ENCODE peak calls at places on chromosome 22, in seven cellular contexts. I is mesendoderm, J is neuronal stem cell, Y is H9, U is IMR-90, S is mesenchymal stem cell, D is trophoblast cell. A is an unnamed sample.

GRCh38 chr22:17633217-17633997 is 4.9 kb upstream of the ATP6V1E1 start:
- DNase-seq in D (peak), J (no peak), I (peak), S (peak), Y (no peak), U (peak), A (no peak)

GRCh38 chr22:17172172-17172833 is 13.2 kb upstream of the HDHD5 start:
- DNase-seq in S (no peak), J (no peak), I (no peak), Y (peak), D (peak), U (no peak), A (no peak)

GRCh38 chr22:46929689-46930225 is 167.3 kb downstream of the TBC1D22A start:
- DNase-seq in U (no peak), Y (no peak), D (no peak), I (no peak), J (no peak), S (no peak), A (no peak)

GRCh38 chr22:37230673-37231405 is 13.2 kb downstream of the RAC2 start:
- DNase-seq in U (no peak), Y (no peak), S (no peak), D (no peak), J (no peak), I (no peak), A (no peak)

GRCh38 chr22:17266261-17266971 is 47.2 kb upstream of the ADA2 start:
- DNase-seq in S (peak), I (peak), U (no peak), D (no peak), J (peak), Y (peak), A (no peak)

GRCh38 chr22:45207981-45208664 is 32.6 kb downstream of the KIAA0930 start:
- DNase-seq in S (peak), Y (peak), I (no peak), U (peak), D (peak), J (no peak), A (no peak)

GRCh38 chr22:17910561-17911311 is 113.6 kb downstream of the MICAL3 start:
- DNase-seq in Y (peak), J (no peak), S (peak), D (peak), U (peak), I (peak), A (no peak)

GRCh38 chr22:23218867-23219251 is 38.5 kb downstream of the BCR start:
- DNase-seq in S (peak), U (peak), J (no peak), Y (peak), D (no peak), I (peak), A (no peak)

GRCh38 chr22:46057762-46058420 is 80.9 kb upstream of the WNT7B start:
- DNase-seq in D (no peak), Y (peak), I (no peak), S (no peak), J (no peak), U (no peak), A (no peak)

GRCh38 chr22:42708393-42708792 is 12.3 kb downstream of the A4GALT start:
- DNase-seq in J (no peak), Y (no peak), D (no peak), S (no peak), U (no peak), I (no peak), A (no peak)

GRCh38 chr22:31085493-31085824 is 4.3 kb downstream of the SMTN start:
- DNase-seq in D (no peak), U (no peak), J (no peak), I (peak), S (no peak), Y (no peak), A (no peak)

GRCh38 chr22:22870577-22871398 is 16.8 kb upstream of the IGLL5 start:
- DNase-seq in J (no peak), I (peak), S (no peak), U (no peak), D (no peak), Y (peak), A (no peak)

GRCh38 chr22:42747701-42748513 is 27.2 kb upstream of the A4GALT start:
- DNase-seq in J (no peak), S (peak), Y (no peak), I (peak), U (peak), D (no peak), A (no peak)

GRCh38 chr22:22943521-22944267 is 56.1 kb downstream of the IGLL5 start:
- DNase-seq in I (no peak), U (no peak), Y (peak), S (no peak), D (no peak), J (no peak), A (no peak)

GRCh38 chr22:31093956-31094622 is 13.0 kb downstream of the SMTN start:
- DNase-seq in U (no peak), I (no peak), Y (no peak), J (no peak), D (no peak), S (no peak), A (no peak)

GRCh38 chr22:29343313-29343805 is 27.9 kb upstream of the RASL10A start:
- DNase-seq in J (no peak), I (no peak), Y (no peak), U (peak), S (no peak), D (no peak), A (no peak)

GRCh38 chr22:32700186-32700882 is 101.2 kb upstream of the TIMP3 start:
- DNase-seq in Y (no peak), I (peak), U (peak), J (no peak), S (peak), D (peak), A (no peak)

GRCh38 chr22:34293324-34293723 is 373.0 kb upstream of the LARGE1 start:
- DNase-seq in D (no peak), U (no peak), S (no peak), J (no peak), Y (no peak), I (no peak), A (no peak)

GRCh38 chr22:46619830-46620501 is at the start of gene GRAMD4:
- DNase-seq in J (no peak), S (no peak), Y (no peak), I (peak), D (no peak), U (no peak), A (no peak)

GRCh38 chr22:36328635-36329216 is 59.0 kb downstream of the MYH9 start:
- DNase-seq in U (peak), J (no peak), S (peak), D (peak), Y (no peak), I (peak), A (no peak)

GRCh38 chr22:37279469-37279868 is 2.8 kb upstream of the CYTH4 start:
- DNase-seq in U (peak), I (no peak), J (no peak), S (no peak), Y (no peak), D (no peak), A (no peak)

GRCh38 chr22:42313804-42314581 is 43.5 kb upstream of the TCF20 start:
- DNase-seq in S (peak), U (peak), I (peak), J (peak), D (peak), Y (peak), A (peak)

GRCh38 chr22:37428649-37429586 is 1.6 kb upstream of the ELFN2 start:
- DNase-seq in S (peak), I (peak), U (peak), J (peak), D (no peak), Y (peak), A (peak)

GRCh38 chr22:30054764-30055069 is 25.5 kb upstream of the HORMAD2 start:
- DNase-seq in U (no peak), I (no peak), J (no peak), S (no peak), D (no peak), Y (no peak), A (no peak)

GRCh38 chr22:31092161-31092560 is 11.0 kb downstream of the SMTN start:
- DNase-seq in I (no peak), S (no peak), Y (peak), U (no peak), J (no peak), D (no peak), A (no peak)

GRCh38 chr22:42692239-42693054 is 28.2 kb downstream of the A4GALT start:
- DNase-seq in S (no peak), Y (no peak), I (peak), D (no peak), U (no peak), J (no peak), A (no peak)

GRCh38 chr22:32564170-32565001 is 89.8 kb downstream of the FBXO7 start:
- DNase-seq in D (no peak), U (peak), I (no peak), J (no peak), Y (no peak), S (peak), A (no peak)

GRCh38 chr22:30021881-30022619 is 58.2 kb upstream of the HORMAD2 start:
- DNase-seq in I (no peak), S (no peak), J (no peak), U (no peak), Y (no peak), D (no peak), A (no peak)

GRCh38 chr22:31269892-31270574 is 22.3 kb downstream of the PIK3IP1 start:
- DNase-seq in J (no peak), D (no peak), S (no peak), I (peak), Y (peak), U (no peak), A (no peak)

GRCh38 chr22:32874330-32874729 is 72.8 kb downstream of the TIMP3 start:
- DNase-seq in J (no peak), Y (no peak), I (no peak), D (no peak), S (no peak), U (no peak), A (no peak)

GRCh38 chr22:43828711-43829447 is 16.8 kb upstream of the EFCAB6 start:
- DNase-seq in I (peak), D (no peak), J (no peak), U (peak), Y (peak), S (peak), A (no peak)

GRCh38 chr22:36374603-36375024 is 13.2 kb downstream of the MYH9 start:
- DNase-seq in U (peak), Y (no peak), D (peak), J (no peak), I (peak), S (peak), A (no peak)

GRCh38 chr22:44587004-44587793 is 89.2 kb upstream of the RTL6 start:
- DNase-seq in Y (no peak), D (peak), J (no peak), I (peak), S (no peak), U (peak), A (no peak)

GRCh38 chr22:38700271-38700788 is 413 bp downstream of the JOSD1 start:
- DNase-seq in S (peak), J (no peak), Y (no peak), U (no peak), D (peak), I (peak), A (no peak)

GRCh38 chr22:45572444-45572843 is 69.8 kb downstream of the FBLN1 start:
- DNase-seq in D (peak), J (no peak), I (no peak), S (no peak), U (no peak), Y (no peak), A (no peak)

GRCh38 chr22:43398910-43399309 is 12.9 kb upstream of the MPPED1 start:
- DNase-seq in I (no peak), Y (no peak), D (no peak), J (no peak), U (no peak), S (no peak), A (no peak)

GRCh38 chr22:27112273-27112672 is 454.9 kb downstream of the MIAT start:
- DNase-seq in S (no peak), D (no peak), U (no peak), I (no peak), Y (no peak), J (no peak), A (no peak)
- H2BK5ac ChIP-seq in S (peak), D (no peak), U (no peak), I (no peak), Y (no peak), J (no peak), A (no peak)

DNA sequence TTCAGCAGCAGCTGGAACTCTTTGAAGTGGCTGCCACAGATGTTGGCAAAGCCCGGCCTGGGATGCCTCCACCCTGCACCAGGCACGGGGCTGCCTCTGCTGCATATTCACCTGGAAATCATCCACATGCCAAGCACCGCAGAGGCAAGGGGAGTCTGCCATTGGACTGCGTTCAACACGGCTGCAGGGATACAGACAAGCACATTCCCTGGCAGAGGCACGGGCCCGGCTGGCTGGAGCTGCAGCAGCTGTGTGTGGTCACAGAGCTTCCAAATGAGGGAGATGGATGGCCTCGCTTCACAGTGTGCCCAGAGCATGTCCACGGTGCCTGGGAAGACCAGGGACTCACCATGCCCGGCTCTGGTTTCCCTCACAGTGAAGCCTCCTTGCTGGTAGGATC is 1378.9 kb downstream of the TBC1D22A start:
- DNase-seq in I (no peak), D (no peak), J (no peak), U (no peak), Y (no peak), S (no peak), A (no peak)
- H2BK5ac ChIP-seq in I (no peak), D (no peak), J (no peak), U (no peak), Y (no peak), S (no peak), A (no peak)

DNA sequence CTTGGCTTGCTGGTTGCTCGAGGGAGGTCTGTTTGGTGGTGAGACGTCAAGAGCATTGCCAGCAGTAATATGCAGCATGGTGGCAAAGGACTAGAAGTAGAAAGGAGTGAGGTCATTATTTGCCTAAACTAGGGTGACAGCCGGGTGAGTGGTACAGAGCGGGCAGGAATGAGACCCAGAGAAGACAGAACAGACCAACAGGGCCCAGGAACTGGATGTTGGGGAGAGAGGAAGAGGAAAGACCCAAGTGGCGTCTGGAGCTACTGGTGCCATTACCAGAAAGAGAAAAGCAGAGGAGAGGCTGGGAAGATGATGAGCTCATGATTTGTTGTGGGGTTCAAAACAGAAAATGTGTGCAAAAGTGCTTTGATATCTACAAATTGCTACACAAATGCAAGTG is 158.7 kb downstream of the ENTHD1 start:
- DNase-seq in S (no peak), Y (no peak), I (no peak), J (no peak), U (no peak), D (no peak), A (no peak)
- H2BK5ac ChIP-seq in S (no peak), Y (no peak), I (no peak), J (no peak), U (no peak), D (no peak), A (no peak)

GRCh38 chr22:49152930-49153770 is 674.5 kb downstream of the BRD1 start:
- DNase-seq in S (no peak), Y (no peak), I (no peak), U (no peak), D (no peak), J (no peak), A (no peak)
- H2BK5ac ChIP-seq in S (no peak), Y (no peak), I (no peak), U (no peak), D (no peak), J (peak), A (no peak)

GRCh38 chr22:41092847-41093371 is 517 bp downstream of the EP300 start:
- DNase-seq in D (peak), S (peak), Y (no peak), U (peak), J (no peak), I (peak), A (peak)

GRCh38 chr22:41099036-41099435 is 6.6 kb downstream of the EP300 start:
- DNase-seq in S (no peak), I (no peak), J (no peak), D (no peak), U (no peak), Y (no peak), A (no peak)

GRCh38 chr22:41096841-41097240 is 4.4 kb downstream of the EP300 start:
- DNase-seq in Y (no peak), I (no peak), D (no peak), S (no peak), J (no peak), U (peak), A (no peak)

GRCh38 chr22:41094036-41094435 is 1.6 kb downstream of the EP300 start:
- DNase-seq in U (peak), Y (no peak), J (no peak), D (no peak), I (peak), S (peak), A (no peak)

GRCh38 chr22:41096391-41096790 is 4.0 kb downstream of the EP300 start:
- DNase-seq in I (no peak), J (no peak), U (no peak), Y (no peak), S (no peak), D (no peak), A (no peak)
- H2BK5ac ChIP-seq in I (no peak), J (no peak), U (no peak), Y (no peak), S (no peak), D (no peak), A (no peak)